ENCODE peak calls at places on chromosomes 7 and 10, in ten cellular contexts. O is small intestine; G is brain microvascular endothelial cell; Y is AG10803; F is GOT3; M is CD8-positive, alpha-beta T cell; V is stimulated activated CD4-positive, alpha-beta T cell treated with anti-CD3 and anti-CD28 coated beads, Interleukin-12 subunit alpha, Interleukin-12 subunit beta, amount 100 ng/mL, for 4 hours; C is AG04449; J is CD4-positive, CD25-positive, alpha-beta regulatory T cell; A is glutamatergic neuron. H is an unnamed sample.

GRCh38 chr10:88070080-88070880 is 206.9 kb downstream of the PTEN start:
- DNase-seq in O (no peak), G (peak; percentile 70), Y (no peak), F (no peak), M (no peak), V (no peak), C (no peak), J (no peak), A (no peak), H (no peak)

GRCh38 chr10:21511931-21512330 is 13.6 kb downstream of the SKIDA1 start:
- DNase-seq in O (no peak), G (no peak), Y (no peak), F (no peak), M (no peak), V (no peak), C (no peak), J (no peak), A (no peak), H (no peak)

GRCh38 chr7:6533893-6534804 is 17.1 kb downstream of the GRID2IP start:
- DNase-seq in O (no peak), G (no peak), Y (no peak), F (no peak), M (no peak), V (no peak), C (no peak), J (no peak), A (no peak), H (peak; percentile 36)

GRCh38 chr7:150375662-150376521 is 3.2 kb upstream of the ZNF775 start:
- DNase-seq in O (peak; percentile 60), G (no peak), Y (no peak), F (no peak), M (no peak), V (no peak), C (no peak), J (peak; percentile 68), A (no peak), H (peak; percentile 46)

GRCh38 chr7:116310131-116310530 is 99.8 kb downstream of the TES start:
- DNase-seq in O (no peak), G (no peak), Y (no peak), F (no peak), M (no peak), V (no peak), C (no peak), J (no peak), A (no peak), H (no peak)

GRCh38 chr7:17275749-17276671 is 22.4 kb upstream of the AHR start:
- DNase-seq in O (peak; percentile 62), G (peak; percentile 86), Y (peak; percentile 97), F (no peak), M (no peak), V (no peak), C (peak; percentile 92), J (no peak), A (no peak), H (no peak)

GRCh38 chr7:7489546-7489945 is 46.1 kb downstream of the COL28A1 start:
- DNase-seq in O (no peak), G (no peak), Y (peak; percentile 32), F (no peak), M (no peak), V (no peak), C (no peak), J (no peak), A (no peak), H (no peak)

GRCh38 chr10:123270221-123270620 is 116.0 kb downstream of the BUB3 start:
- DNase-seq in O (no peak), G (peak; percentile 74), Y (peak; percentile 58), F (no peak), M (no peak), V (no peak), C (peak; percentile 23), J (no peak), A (no peak), H (no peak)

GRCh38 chr10:77455538-77455937 is 182.1 kb downstream of the KCNMA1 start:
- DNase-seq in O (no peak), G (no peak), Y (no peak), F (no peak), M (no peak), V (no peak), C (no peak), J (no peak), A (no peak), H (no peak)

GRCh38 chr10:18737841-18738240 is 78.6 kb downstream of the ARL5B start:
- DNase-seq in O (no peak), G (no peak), Y (peak; percentile 100), F (peak; percentile 48), M (no peak), V (no peak), C (no peak), J (no peak), A (no peak), H (no peak)

GRCh38 chr10:87861566-87861952 is 1.8 kb downstream of the KLLN start:
- DNase-seq in O (peak; percentile 64), G (peak; percentile 67), Y (peak; percentile 80), F (peak; percentile 46), M (no peak), V (no peak), C (no peak), J (no peak), A (peak; percentile 49), H (peak; percentile 79)

GRCh38 chr7:1770331-1770730 is 100.3 kb downstream of the ELFN1 start:
- DNase-seq in O (no peak), G (no peak), Y (no peak), F (no peak), M (no peak), V (no peak), C (no peak), J (no peak), A (no peak), H (no peak)

GRCh38 chr7:25124485-25125136 is 449 bp downstream of the CYCS start:
- DNase-seq in O (peak; percentile 17), G (no peak), Y (peak; percentile 30), F (no peak), M (peak; percentile 3), V (peak; percentile 13), C (no peak), J (peak; percentile 33), A (no peak), H (no peak)

GRCh38 chr7:100604976-100605911 is 3.1 kb downstream of the PCOLCE start:
- DNase-seq in O (peak; percentile 47), G (no peak), Y (no peak), F (no peak), M (no peak), V (peak; percentile 39), C (no peak), J (peak; percentile 42), A (peak; percentile 54), H (peak; percentile 70)

GRCh38 chr10:75358835-75359421 is 42.6 kb downstream of the ZNF503 start:
- DNase-seq in O (peak; percentile 44), G (peak; percentile 42), Y (peak; percentile 94), F (peak; percentile 16), M (no peak), V (no peak), C (peak; percentile 68), J (no peak), A (no peak), H (no peak)

GRCh38 chr10:50636576-50636975 is 12.8 kb upstream of the SGMS1 start:
- DNase-seq in O (peak; percentile 27), G (no peak), Y (no peak), F (no peak), M (no peak), V (no peak), C (no peak), J (peak; percentile 77), A (no peak), H (no peak)

GRCh38 chr10:16789765-16790164 is 27.5 kb downstream of the RSU1 start:
- DNase-seq in O (no peak), G (no peak), Y (no peak), F (no peak), M (no peak), V (no peak), C (no peak), J (no peak), A (no peak), H (no peak)

GRCh38 chr10:6067457-6067856 is 5.3 kb upstream of the IL2RA start:
- DNase-seq in O (no peak), G (no peak), Y (no peak), F (no peak), M (no peak), V (no peak), C (no peak), J (peak; percentile 7), A (no peak), H (no peak)

GRCh38 chr10:129769381-129770116 is 194.5 kb downstream of the EBF3 start:
- DNase-seq in O (no peak), G (no peak), Y (no peak), F (no peak), M (no peak), V (no peak), C (no peak), J (no peak), A (no peak), H (no peak)

GRCh38 chr10:86077871-86078638 is 288.5 kb downstream of the GRID1 start:
- DNase-seq in O (no peak), G (no peak), Y (no peak), F (no peak), M (no peak), V (no peak), C (no peak), J (no peak), A (no peak), H (no peak)

GRCh38 chr10:26437637-26438461 is at the start of gene APBB1IP:
- DNase-seq in O (peak; percentile 19), G (no peak), Y (peak; percentile 85), F (no peak), M (peak; percentile 32), V (peak; percentile 36), C (no peak), J (peak; percentile 79), A (peak; percentile 24), H (peak; percentile 72)

GRCh38 chr10:57657164-57657765 is 610.4 kb downstream of the IPMK start:
- DNase-seq in O (peak; percentile 57), G (peak; percentile 59), Y (peak; percentile 39), F (no peak), M (no peak), V (no peak), C (no peak), J (peak; percentile 44), A (peak; percentile 65), H (peak; percentile 31)

GRCh38 chr7:46969303-46970130 is 612.4 kb downstream of the TNS3 start:
- DNase-seq in O (no peak), G (no peak), Y (peak; percentile 93), F (no peak), M (no peak), V (no peak), C (peak; percentile 41), J (no peak), A (no peak), H (peak; percentile 52)

GRCh38 chr7:105808703-105809590 is 67.5 kb downstream of the ATXN7L1 start:
- DNase-seq in O (peak; percentile 73), G (peak; percentile 67), Y (peak; percentile 45), F (no peak), M (peak; percentile 56), V (peak; percentile 73), C (no peak), J (peak; percentile 97), A (no peak), H (peak; percentile 71)

GRCh38 chr7:155883491-155884224 is 71.4 kb upstream of the SHH start:
- DNase-seq in O (no peak), G (no peak), Y (no peak), F (no peak), M (no peak), V (no peak), C (no peak), J (no peak), A (no peak), H (no peak)

GRCh38 chr10:132111871-132112341 is 46.2 kb downstream of the JAKMIP3 start:
- DNase-seq in O (no peak), G (no peak), Y (no peak), F (no peak), M (no peak), V (no peak), C (no peak), J (no peak), A (no peak), H (no peak)

GRCh38 chr10:130192276-130192848 is 56.2 kb downstream of the GLRX3 start:
- DNase-seq in O (no peak), G (no peak), Y (no peak), F (no peak), M (no peak), V (no peak), C (no peak), J (no peak), A (no peak), H (no peak)

GRCh38 chr10:101467286-101467770 is 113.4 kb downstream of the BTRC start:
- DNase-seq in O (peak; percentile 88), G (peak; percentile 52), Y (peak; percentile 81), F (no peak), M (no peak), V (no peak), C (peak; percentile 33), J (peak; percentile 78), A (no peak), H (no peak)